ENCODE peak calls at places on chromosomes 5 and 9, in five cellular contexts. L is NAMALWA, K is HFF-Myc, N is hypothalamus, Q is NCI-H187 treated with DMSO at 0.1 percent for 48 hours. X is an unnamed sample.

GRCh38 chr5:37889612-37890317 is 49.9 kb upstream of the GDNF start:
- DNase-seq in L (no peak), K (peak; percentile 67), N (no peak), Q (no peak), X (peak; percentile 84)

GRCh38 chr9:75903785-75904360 is 13.4 kb downstream of the PCSK5 start:
- DNase-seq in L (no peak), K (no peak), N (no peak), Q (no peak), X (no peak)

GRCh38 chr9:34559616-34560546 is 29.6 kb downstream of the CNTFR start:
- DNase-seq in L (no peak), K (peak; percentile 48), N (no peak), Q (no peak), X (peak; percentile 15)

GRCh38 chr5:150989695-150990094 is 30.7 kb upstream of the GPX3 start:
- DNase-seq in L (peak; percentile 38), K (no peak), N (no peak), Q (no peak), X (no peak)

GRCh38 chr5:56833325-56833724 is 18.0 kb downstream of the MAP3K1 start:
- DNase-seq in L (no peak), K (no peak), N (no peak), Q (peak; percentile 36), X (no peak)

GRCh38 chr9:126581893-126582292 is 31.8 kb upstream of the LMX1B start:
- DNase-seq in L (no peak), K (no peak), N (no peak), Q (no peak), X (no peak)

GRCh38 chr9:114487607-114488300 is 17.5 kb downstream of the WHRN start:
- DNase-seq in L (peak; percentile 81), K (peak; percentile 63), N (peak; percentile 40), Q (no peak), X (peak; percentile 50)

GRCh38 chr9:24036459-24036858 is 210.4 kb upstream of the ELAVL2 start:
- DNase-seq in L (no peak), K (no peak), N (no peak), Q (no peak), X (no peak)

GRCh38 chr5:136028782-136029742 is at the start of gene TGFBI:
- DNase-seq in L (no peak), K (no peak), N (peak; percentile 11), Q (no peak), X (peak; percentile 39)

GRCh38 chr9:111975709-111976108 is 79.1 kb downstream of the UGCG start:
- DNase-seq in L (peak; percentile 23), K (no peak), N (no peak), Q (no peak), X (peak; percentile 55)

GRCh38 chr5:34656001-34656699 is at the start of gene RAI14:
- DNase-seq in L (no peak), K (no peak), N (peak; percentile 78), Q (no peak), X (no peak)

GRCh38 chr5:68066277-68066955 is 149.1 kb upstream of the PIK3R1 start:
- DNase-seq in L (no peak), K (no peak), N (no peak), Q (no peak), X (no peak)

GRCh38 chr5:85320495-85320894 is 935.8 kb upstream of the EDIL3 start:
- DNase-seq in L (no peak), K (no peak), N (no peak), Q (no peak), X (no peak)

GRCh38 chr9:74361508-74361907 is 135.6 kb upstream of the RORB start:
- DNase-seq in L (no peak), K (no peak), N (no peak), Q (no peak), X (no peak)

GRCh38 chr9:38388283-38389223 is 3.9 kb upstream of the ALDH1B1 start:
- DNase-seq in L (no peak), K (no peak), N (no peak), Q (no peak), X (peak; percentile 76)

GRCh38 chr5:1291611-1292080 is 3.2 kb downstream of the TERT start:
- DNase-seq in L (no peak), K (no peak), N (no peak), Q (no peak), X (no peak)

GRCh38 chr5:171365351-171365750 is 22.3 kb upstream of the NPM1 start:
- DNase-seq in L (peak; percentile 28), K (no peak), N (no peak), Q (no peak), X (no peak)

GRCh38 chr5:157865844-157866243 is 6.9 kb upstream of the CLINT1 start:
- DNase-seq in L (no peak), K (no peak), N (no peak), Q (no peak), X (no peak)

GRCh38 chr5:107284822-107285510 is 385.8 kb downstream of the EFNA5 start:
- DNase-seq in L (no peak), K (no peak), N (no peak), Q (no peak), X (no peak)

GRCh38 chr5:151685749-151686672 is 704 bp downstream of the SPARC start:
- DNase-seq in L (no peak), K (no peak), N (no peak), Q (no peak), X (no peak)

GRCh38 chr9:91122755-91123154 is 239.0 kb downstream of the AUH start:
- DNase-seq in L (no peak), K (no peak), N (no peak), Q (no peak), X (no peak)

GRCh38 chr9:88694625-88695024 is 159.6 kb downstream of the NXNL2 start:
- DNase-seq in L (no peak), K (no peak), N (no peak), Q (no peak), X (no peak)

GRCh38 chr5:146103594-146103993 is 1.8 kb downstream of the PLAC8L1 start:
- DNase-seq in L (no peak), K (no peak), N (no peak), Q (no peak), X (peak; percentile 12)

GRCh38 chr9:135355466-135356420 is 123.8 kb upstream of the PPP1R26 start:
- DNase-seq in L (no peak), K (no peak), N (no peak), Q (no peak), X (no peak)

GRCh38 chr5:107285772-107286171 is 385.0 kb downstream of the EFNA5 start:
- DNase-seq in L (no peak), K (no peak), N (no peak), Q (no peak), X (no peak)

GRCh38 chr5:116358015-116358523 is 216.6 kb downstream of the SEMA6A start:
- DNase-seq in L (no peak), K (no peak), N (no peak), Q (no peak), X (no peak)

GRCh38 chr5:172726966-172727365 is 44.0 kb downstream of the DUSP1 start:
- DNase-seq in L (no peak), K (no peak), N (no peak), Q (no peak), X (no peak)

GRCh38 chr5:115855959-115856358 is 14.2 kb downstream of the AP3S1 start:
- DNase-seq in L (no peak), K (no peak), N (no peak), Q (no peak), X (peak; percentile 69)